ENCODE peak calls at places on chromosomes 2 and 18, in five cellular contexts. M is iris pigment epithelial cell; U is astrocyte; D is upper lobe of left lung; Z is activated CD4-positive, alpha-beta T cell treated with anti-CD3 and anti-CD28 coated beads for 24 hours. K is an unnamed sample.

GRCh38 chr2:105576440-105577241 is 168.1 kb upstream of the NCK2 start:
- DNase-seq in M (peak), U (peak), D (no peak), Z (no peak), K (no peak)

GRCh38 chr18:38648184-38648583 is 1082.6 kb upstream of the CELF4 start:
- DNase-seq in M (no peak), U (no peak), D (no peak), Z (no peak), K (no peak)

GRCh38 chr2:27735263-27735904 is 36.1 kb upstream of the MRPL33 start:
- DNase-seq in M (peak), U (peak), D (peak), Z (peak), K (peak)

GRCh38 chr2:190540048-190540447 is 5.5 kb upstream of the NEMP2 start:
- DNase-seq in M (no peak), U (no peak), D (no peak), Z (no peak), K (no peak)

GRCh38 chr18:78595453-78595852 is 384.2 kb upstream of the SALL3 start:
- DNase-seq in M (no peak), U (no peak), D (peak), Z (no peak), K (no peak)

GRCh38 chr2:234879671-234880455 is 72.0 kb upstream of the SH3BP4 start:
- DNase-seq in M (peak), U (peak), D (no peak), Z (no peak), K (no peak)

GRCh38 chr2:96142217-96143113 is 2.8 kb downstream of the DUSP2 start:
- DNase-seq in M (no peak), U (no peak), D (no peak), Z (peak), K (peak)

GRCh38 chr2:71575966-71576365 is 122.6 kb downstream of the DYSF start:
- DNase-seq in M (no peak), U (no peak), D (no peak), Z (no peak), K (no peak)

GRCh38 chr2:26274058-26274613 is 29.4 kb downstream of the HADHB start:
- DNase-seq in M (peak), U (peak), D (peak), Z (no peak), K (no peak)

GRCh38 chr2:11697103-11697871 is 27.3 kb upstream of the NTSR2 start:
- DNase-seq in M (peak), U (peak), D (peak), Z (no peak), K (no peak)

GRCh38 chr2:23583467-23583866 is 198.5 kb downstream of the KLHL29 start:
- DNase-seq in M (no peak), U (no peak), D (no peak), Z (no peak), K (no peak)

GRCh38 chr2:74205586-74205985 is 7.2 kb downstream of the MTHFD2 start:
- DNase-seq in M (peak), U (no peak), D (peak), Z (no peak), K (no peak)

GRCh38 chr2:39511786-39512433 is 74.8 kb upstream of the MAP4K3 start:
- DNase-seq in M (no peak), U (no peak), D (no peak), Z (no peak), K (no peak)

GRCh38 chr18:58592223-58593214 is 36.4 kb downstream of the ALPK2 start:
- DNase-seq in M (no peak), U (no peak), D (no peak), Z (no peak), K (no peak)

GRCh38 chr2:175883586-175884194 is 118.4 kb downstream of the LNPK start:
- DNase-seq in M (no peak), U (no peak), D (no peak), Z (no peak), K (no peak)

GRCh38 chr2:134570676-134571075 is 148.1 kb downstream of the TMEM163 start:
- DNase-seq in M (no peak), U (no peak), D (no peak), Z (no peak), K (no peak)

GRCh38 chr2:119826370-119826961 is 66.7 kb downstream of the PTPN4 start:
- DNase-seq in M (peak), U (no peak), D (no peak), Z (no peak), K (no peak)

GRCh38 chr2:28643324-28643723 is 108.3 kb upstream of the PPP1CB start:
- DNase-seq in M (no peak), U (no peak), D (no peak), Z (no peak), K (no peak)

GRCh38 chr2:58101500-58101899 is 54.9 kb downstream of the VRK2 start:
- DNase-seq in M (peak), U (peak), D (no peak), Z (no peak), K (no peak)

GRCh38 chr18:7459851-7460774 is 107.0 kb upstream of the PTPRM start:
- DNase-seq in M (peak), U (no peak), D (no peak), Z (no peak), K (no peak)

GRCh38 chr2:176421291-176422050 is 152.2 kb downstream of the MTX2 start:
- DNase-seq in M (no peak), U (peak), D (no peak), Z (no peak), K (no peak)

GRCh38 chr2:206231669-206232286 is 42.7 kb upstream of the ZDBF2 start:
- DNase-seq in M (no peak), U (no peak), D (no peak), Z (no peak), K (no peak)

GRCh38 chr2:72956936-72957335 is 39.6 kb downstream of the EMX1 start:
- DNase-seq in M (no peak), U (no peak), D (no peak), Z (no peak), K (no peak)

GRCh38 chr2:99085400-99085799 is 56.1 kb upstream of the C2orf15 start:
- DNase-seq in M (peak), U (no peak), D (no peak), Z (no peak), K (no peak)

GRCh38 chr2:43372386-43373081 is 146.1 kb upstream of the ZFP36L2 start:
- DNase-seq in M (no peak), U (no peak), D (no peak), Z (no peak), K (no peak)

GRCh38 chr2:66789741-66790140 is 354.8 kb downstream of the MEIS1 start:
- DNase-seq in M (no peak), U (peak), D (no peak), Z (no peak), K (no peak)

GRCh38 chr2:95320986-95321767 is 24.0 kb downstream of the KCNIP3 start:
- DNase-seq in M (no peak), U (no peak), D (no peak), Z (no peak), K (no peak)

GRCh38 chr2:67777010-67777409 is 285.8 kb downstream of the C1D start:
- DNase-seq in M (no peak), U (no peak), D (no peak), Z (no peak), K (no peak)

GRCh38 chr2:45890819-45891218 is 239.3 kb downstream of the PRKCE start:
- DNase-seq in M (no peak), U (no peak), D (no peak), Z (no peak), K (no peak)

K was measured in activated naive CD8-positive, alpha-beta T cell treated with anti-CD3 and anti-CD28 coated beads, Interleukin-2, amount 50 U/mL, for 16 hours.